ENCODE peak calls at places on chromosomes 5 and 9, in four cellular contexts. Y, F, C and U are unnamed samples.

GRCh38 chr9:81522721-81523551 is 166.4 kb downstream of the TLE1 start:
- DNase-seq in C (peak), Y (no peak), F (peak), U (no peak)

GRCh38 chr5:113293068-113293571 is 141.7 kb downstream of the TSSK1B start:
- DNase-seq in C (no peak), Y (no peak), F (no peak), U (no peak)

GRCh38 chr9:35287986-35288515 is 126.2 kb downstream of the UNC13B start:
- DNase-seq in Y (no peak), C (no peak), F (no peak), U (no peak)

GRCh38 chr9:75878461-75878860 is 12.0 kb upstream of the PCSK5 start:
- DNase-seq in C (no peak), F (no peak), Y (no peak), U (no peak)

GRCh38 chr5:136285501-136285900 is 79.8 kb downstream of the TRPC7 start:
- DNase-seq in F (no peak), Y (no peak), C (no peak), U (no peak)

GRCh38 chr5:14617441-14617840 is 35.8 kb downstream of the OTULINL start:
- DNase-seq in Y (no peak), F (no peak), C (no peak), U (no peak)

GRCh38 chr5:10655041-10655685 is 91.3 kb downstream of the ANKRD33B start:
- DNase-seq in F (no peak), Y (no peak), C (no peak), U (no peak)

GRCh38 chr9:35568196-35568595 is 36.9 kb upstream of the TESK1 start:
- DNase-seq in F (no peak), C (no peak), Y (no peak), U (no peak)

GRCh38 chr9:120894404-120895226 is 17.6 kb upstream of the PHF19 start:
- DNase-seq in C (no peak), F (no peak), Y (no peak), U (peak)

GRCh38 chr5:133942589-133943474 is 25.6 kb downstream of the C5orf15 start:
- DNase-seq in Y (no peak), C (no peak), F (no peak), U (no peak)

GRCh38 chr5:16712178-16712577 is 95.4 kb upstream of the RETREG1 start:
- DNase-seq in F (no peak), C (no peak), Y (no peak), U (no peak)

GRCh38 chr9:93081081-93081529 is 14.9 kb upstream of the CARD19 start:
- DNase-seq in Y (no peak), C (no peak), F (no peak), U (no peak)

GRCh38 chr5:56386046-56386445 is 152.9 kb upstream of the ANKRD55 start:
- DNase-seq in Y (no peak), C (no peak), F (no peak), U (no peak)

GRCh38 chr5:142685418-142686209 is at the start of gene FGF1:
- DNase-seq in F (no peak), C (peak), Y (peak), U (peak)

GRCh38 chr5:127313847-127314473 is 23.4 kb downstream of the MEGF10 start:
- DNase-seq in Y (peak), C (peak), F (peak), U (peak)

GRCh38 chr5:150209020-150209635 is 19.3 kb downstream of the SLC6A7 start:
- DNase-seq in Y (no peak), C (no peak), F (no peak), U (no peak)

GRCh38 chr5:159208508-159209437 is 580 bp downstream of the RNF145 start:
- DNase-seq in F (peak), Y (peak), C (peak), U (peak)

GRCh38 chr9:119298076-119298853 is 71.0 kb downstream of the BRINP1 start:
- DNase-seq in Y (no peak), F (no peak), C (no peak), U (no peak)

GRCh38 chr9:69671291-69671903 is 774 bp downstream of the APBA1 start:
- DNase-seq in F (no peak), Y (peak), C (peak), U (no peak)

GRCh38 chr5:78654386-78654785 is 5.8 kb upstream of the LHFPL2 start:
- DNase-seq in F (no peak), Y (no peak), C (no peak), U (no peak)

GRCh38 chr5:68344447-68345111 is 129.0 kb downstream of the PIK3R1 start:
- DNase-seq in Y (no peak), C (no peak), F (peak), U (no peak)

GRCh38 chr5:135829681-135830383 is 4.6 kb upstream of the SLC25A48 start:
- DNase-seq in F (peak), C (peak), Y (peak), U (peak)

GRCh38 chr9:133615897-133616188 is 6.7 kb upstream of the FAM163B start:
- DNase-seq in C (no peak), F (no peak), Y (no peak), U (no peak)